ENCODE peak calls at places on chromosomes 3 and 15, in nine cellular contexts. R, T, Z, J, F, K, G, B and L are unnamed samples.

GRCh38 chr15:74664028-74664616 is 31.7 kb downstream of the EDC3 start:
- DNase-seq in R (peak), T (no peak), Z (no peak), J (peak), F (no peak), K (no peak), G (no peak), B (no peak), L (no peak)

GRCh38 chr3:184551614-184552256 is 9.8 kb upstream of the EPHB3 start:
- DNase-seq in R (no peak), T (no peak), Z (no peak), J (no peak), F (no peak), K (no peak), G (no peak), B (no peak), L (no peak)

GRCh38 chr3:112010631-112011030 is 11.9 kb downstream of the TAGLN3 start:
- DNase-seq in R (no peak), T (no peak), Z (no peak), J (no peak), F (no peak), K (no peak), G (no peak), B (no peak), L (no peak)

GRCh38 chr3:48514431-48515227 is 10.7 kb upstream of the SHISA5 start:
- DNase-seq in R (no peak), T (no peak), Z (peak), J (no peak), F (peak), K (no peak), G (no peak), B (no peak), L (peak)

GRCh38 chr3:189304465-189305341 is 132.9 kb downstream of the TPRG1 start:
- DNase-seq in R (no peak), T (peak), Z (no peak), J (peak), F (no peak), K (peak), G (no peak), B (no peak), L (peak)

GRCh38 chr15:68439506-68439905 is 7.5 kb upstream of the ITGA11 start:
- DNase-seq in R (no peak), T (no peak), Z (no peak), J (no peak), F (no peak), K (no peak), G (no peak), B (no peak), L (no peak)

GRCh38 chr3:188031106-188031505 is 122.9 kb upstream of the LPP start:
- DNase-seq in R (no peak), T (no peak), Z (no peak), J (no peak), F (no peak), K (no peak), G (no peak), B (no peak), L (no peak)

GRCh38 chr15:80095959-80096358 is 36.5 kb downstream of the ZFAND6 start:
- DNase-seq in R (no peak), T (no peak), Z (no peak), J (no peak), F (no peak), K (no peak), G (no peak), B (no peak), L (no peak)

GRCh38 chr15:32683906-32684584 is 33.8 kb upstream of the GREM1 start:
- DNase-seq in R (no peak), T (no peak), Z (no peak), J (no peak), F (no peak), K (no peak), G (no peak), B (no peak), L (no peak)

GRCh38 chr3:176106380-176106779 is 1090.9 kb downstream of the TBL1XR1 start:
- DNase-seq in R (no peak), T (no peak), Z (no peak), J (no peak), F (no peak), K (no peak), G (no peak), B (no peak), L (no peak)

GRCh38 chr15:47289667-47290066 is 427.6 kb upstream of the SEMA6D start:
- DNase-seq in R (no peak), T (no peak), Z (no peak), J (no peak), F (no peak), K (peak), G (no peak), B (no peak), L (no peak)

GRCh38 chr3:100425321-100425720 is 24.0 kb downstream of the LNP1 start:
- DNase-seq in R (no peak), T (no peak), Z (no peak), J (no peak), F (no peak), K (no peak), G (no peak), B (no peak), L (peak)

GRCh38 chr15:23912191-23912590 is 225.1 kb upstream of the NDN start:
- DNase-seq in R (no peak), T (no peak), Z (no peak), J (peak), F (no peak), K (peak), G (no peak), B (no peak), L (no peak)

GRCh38 chr15:92393287-92393993 is at the start of gene ST8SIA2:
- DNase-seq in R (peak), T (no peak), Z (peak), J (no peak), F (no peak), K (peak), G (no peak), B (no peak), L (no peak)

GRCh38 chr3:134647902-134648760 is 2.7 kb downstream of the KY start:
- DNase-seq in R (peak), T (no peak), Z (no peak), J (no peak), F (peak), K (no peak), G (no peak), B (no peak), L (no peak)
- TF ChIP-seq CTCF in R (no peak), T (no peak), Z (no peak), J (no peak), F (no peak), K (no peak), G (no peak), B (no peak), L (no peak)

GRCh38 chr3:42562047-42562907 is 19.5 kb downstream of the SEC22C start:
- DNase-seq in R (no peak), T (no peak), Z (no peak), J (no peak), F (no peak), K (no peak), G (no peak), B (no peak), L (no peak)
- TF ChIP-seq CTCF in R (no peak), T (no peak), Z (peak), J (no peak), F (no peak), K (no peak), G (no peak), B (no peak), L (no peak)

DNA sequence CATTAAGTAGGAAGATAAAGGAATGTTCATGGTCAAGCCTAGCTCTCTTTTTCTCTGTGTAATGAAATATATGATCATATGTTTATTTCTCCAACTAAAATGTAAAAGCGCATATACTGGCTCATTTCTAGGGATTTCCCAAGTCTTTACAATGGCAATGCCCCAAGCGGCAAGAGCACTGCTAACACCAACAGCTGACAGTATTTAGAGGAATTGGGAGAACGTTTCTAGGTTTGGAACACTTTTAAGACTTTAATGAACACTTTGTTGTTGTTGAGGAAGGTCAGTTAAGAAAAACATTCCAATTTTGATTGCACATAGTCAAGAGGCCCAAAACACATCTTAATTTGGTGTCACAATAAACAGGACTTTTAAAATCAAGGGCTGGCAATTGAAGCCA is 132.7 kb downstream of the ATP8B4 start:
- DNase-seq in R (no peak), T (no peak), Z (no peak), J (no peak), F (no peak), K (no peak), G (no peak), B (no peak), L (no peak)
- TF ChIP-seq CTCF in R (no peak), T (no peak), Z (no peak), J (no peak), F (no peak), K (no peak), G (no peak), B (no peak), L (no peak)

GRCh38 chr3:126348308-126348920 is 8.8 kb downstream of the KLF15 start:
- DNase-seq in R (peak), T (no peak), Z (no peak), J (no peak), F (peak), K (peak), G (no peak), B (no peak), L (no peak)
- TF ChIP-seq CTCF in R (peak), T (no peak), Z (no peak), J (no peak), F (no peak), K (no peak), G (peak), B (no peak), L (no peak)

DNA sequence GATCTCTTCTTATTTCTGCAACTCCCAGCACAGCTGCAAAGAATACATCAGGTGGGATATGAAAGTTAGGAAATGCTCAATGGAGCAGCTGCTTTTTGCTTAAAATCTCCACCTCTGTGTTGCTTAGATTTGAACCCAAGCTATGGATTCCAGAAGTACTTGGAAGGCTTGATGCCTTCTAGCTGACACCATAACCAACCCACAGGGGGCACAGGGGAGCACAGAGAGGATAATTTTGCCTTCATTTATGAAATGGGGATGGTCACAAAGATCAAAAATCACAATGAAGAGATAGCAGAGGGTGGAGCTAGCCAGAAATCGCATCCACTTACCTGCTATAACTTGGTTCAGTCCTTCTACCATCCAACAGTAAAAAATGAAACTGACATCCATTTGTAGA is 75.7 kb downstream of the DUT start:
- DNase-seq in R (no peak), T (no peak), Z (no peak), J (no peak), F (no peak), K (peak), G (no peak), B (no peak), L (no peak)
- TF ChIP-seq CTCF in R (no peak), T (no peak), Z (peak), J (no peak), F (no peak), K (no peak), G (no peak), B (no peak), L (no peak)

GRCh38 chr3:33957176-33957575 is 158.7 kb downstream of the PDCD6IP start:
- DNase-seq in R (no peak), T (no peak), Z (no peak), J (no peak), F (no peak), K (no peak), G (no peak), B (no peak), L (no peak)

DNA sequence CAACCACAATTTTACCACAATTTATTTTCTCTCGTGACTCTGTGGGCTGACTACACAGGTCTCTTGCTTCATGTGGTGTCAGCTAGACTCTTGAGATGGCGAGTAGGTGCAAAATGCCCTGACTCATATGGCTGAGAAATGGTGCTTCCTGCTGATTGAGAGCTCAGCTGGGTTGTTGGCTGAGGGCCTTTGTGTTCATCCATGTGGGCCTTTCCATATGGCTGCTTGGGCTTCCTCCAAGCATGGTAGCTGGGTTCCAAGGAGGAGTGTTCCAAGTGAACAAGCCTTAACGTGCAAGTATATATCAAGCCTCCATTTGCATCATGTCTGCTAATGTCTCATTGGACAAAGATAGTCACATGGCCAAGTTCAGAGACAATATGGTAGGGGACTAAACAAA is 164.0 kb downstream of the PDCD6IP start:
- DNase-seq in R (no peak), T (no peak), Z (no peak), J (no peak), F (no peak), K (no peak), G (no peak), B (no peak), L (no peak)
- TF ChIP-seq CTCF in R (no peak), T (no peak), Z (no peak), J (no peak), F (no peak), K (no peak), G (no peak), B (no peak), L (no peak)

GRCh38 chr15:45276851-45277250 is 24.8 kb downstream of the SLC28A2 start:
- DNase-seq in R (no peak), T (no peak), Z (peak), J (no peak), F (no peak), K (no peak), G (peak), B (no peak), L (no peak)
- TF ChIP-seq CTCF in R (peak), T (peak), Z (peak), J (peak), F (no peak), K (no peak), G (peak), B (no peak), L (peak)

GRCh38 chr15:58773024-58773423 is 1.9 kb downstream of the MINDY2 start:
- DNase-seq in R (no peak), T (no peak), Z (no peak), J (no peak), F (no peak), K (no peak), G (no peak), B (no peak), L (no peak)

GRCh38 chr15:58771621-58772235 is 626 bp downstream of the MINDY2 start:
- DNase-seq in R (peak), T (peak), Z (no peak), J (peak), F (peak), K (peak), G (no peak), B (no peak), L (peak)

GRCh38 chr15:58766290-58766689 is 4.8 kb upstream of the MINDY2 start:
- DNase-seq in R (no peak), T (no peak), Z (no peak), J (no peak), F (no peak), K (no peak), G (no peak), B (no peak), L (no peak)

GRCh38 chr15:58770857-58771620 is at the start of gene MINDY2:
- DNase-seq in R (peak), T (peak), Z (peak), J (peak), F (peak), K (peak), G (peak), B (peak), L (peak)

DNA sequence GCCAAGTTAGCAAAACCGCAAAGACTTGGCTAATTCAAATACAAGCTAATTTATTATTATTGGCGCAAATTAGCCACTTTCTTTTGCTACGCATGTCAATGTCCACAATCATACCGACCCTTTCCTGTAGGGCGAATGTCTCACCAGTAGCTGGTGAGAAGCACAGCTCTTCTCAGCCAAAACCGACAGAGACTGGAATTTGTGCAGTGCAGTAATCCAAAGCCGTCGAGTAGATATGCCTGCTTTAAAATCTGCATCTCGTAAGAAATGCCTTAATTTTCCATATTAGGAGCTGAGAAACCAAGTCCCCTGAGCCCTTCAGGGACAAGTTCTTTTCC is 614 bp upstream of the MINDY2 start:
- DNase-seq in R (no peak), T (no peak), Z (peak), J (no peak), F (no peak), K (no peak), G (no peak), B (no peak), L (no peak)
- TF ChIP-seq CTCF in R (peak), T (peak), Z (no peak), J (no peak), F (no peak), K (no peak), G (no peak), B (no peak), L (no peak)

GRCh38 chr3:4930501-4930900 is 48.7 kb upstream of the BHLHE40 start:
- DNase-seq in R (no peak), T (no peak), Z (no peak), J (no peak), F (no peak), K (no peak), G (no peak), B (no peak), L (no peak)
- TF ChIP-seq CTCF in R (no peak), T (no peak), Z (no peak), J (no peak), F (no peak), K (no peak), G (no peak), B (no peak), L (no peak)